ENCODE peak calls at places on chromosome 11, in seven cellular contexts. O is H54, K is heart left ventricle, G is gastrocnemius medialis, R is body of pancreas, N is ovary, W is adrenal gland. C is an unnamed sample.

GRCh38 chr11:102932678-102933077 is 22.9 kb downstream of the MMP13 start:
- DNase-seq in N (no peak), R (no peak), G (no peak), O (no peak), W (no peak), K (no peak), C (no peak)

GRCh38 chr11:132770802-132771545 is 761.3 kb downstream of the OPCML start:
- DNase-seq in R (no peak), N (no peak), K (no peak), W (no peak), G (no peak), O (no peak), C (no peak)

GRCh38 chr11:83127309-83127636 is 29.7 kb upstream of the PCF11 start:
- DNase-seq in R (no peak), K (no peak), N (no peak), G (no peak), O (no peak), W (no peak), C (no peak)

GRCh38 chr11:111259871-111260270 is 14.3 kb downstream of the POU2AF2 start:
- DNase-seq in R (no peak), K (no peak), W (no peak), G (no peak), N (no peak), O (no peak), C (no peak)

GRCh38 chr11:69078930-69079607 is 30.3 kb downstream of the TPCN2 start:
- DNase-seq in K (no peak), N (no peak), O (no peak), R (no peak), W (no peak), G (no peak), C (no peak)

GRCh38 chr11:45900916-45901617 is 6.0 kb downstream of the FREY1 start:
- DNase-seq in G (no peak), W (peak), O (no peak), N (peak), R (peak), K (no peak), C (no peak)

GRCh38 chr11:43987384-43988039 is 45.1 kb downstream of the C11orf96 start:
- DNase-seq in O (peak), W (peak), G (peak), N (peak), K (peak), R (peak), C (no peak)

GRCh38 chr11:38356255-38356654 is 1758.2 kb upstream of the RAG2 start:
- DNase-seq in W (no peak), G (no peak), N (no peak), O (no peak), K (no peak), R (no peak), C (peak)

GRCh38 chr11:12674936-12675696 is 895 bp downstream of the TEAD1 start:
- DNase-seq in N (peak), R (peak), G (peak), O (no peak), W (peak), K (peak), C (peak)

GRCh38 chr11:3126207-3126865 is 38.8 kb downstream of the OSBPL5 start:
- DNase-seq in W (peak), R (peak), N (peak), G (peak), K (no peak), O (no peak), C (no peak)

GRCh38 chr11:88193278-88193677 is 18.0 kb upstream of the RAB38 start:
- DNase-seq in O (no peak), G (no peak), W (no peak), R (no peak), N (no peak), K (no peak), C (no peak)

GRCh38 chr11:3873712-3874349 is 18.4 kb downstream of the STIM1 start:
- DNase-seq in R (no peak), K (no peak), N (no peak), G (no peak), W (no peak), O (no peak), C (no peak)

GRCh38 chr11:44778200-44779100 is 51.7 kb downstream of the TSPAN18 start:
- DNase-seq in R (no peak), G (no peak), W (no peak), K (no peak), O (no peak), N (no peak), C (peak)

GRCh38 chr11:114228401-114229061 is 67.7 kb upstream of the NNMT start:
- DNase-seq in O (no peak), N (no peak), K (no peak), W (no peak), R (no peak), G (no peak), C (no peak)

GRCh38 chr11:45212566-45213315 is 66.3 kb downstream of the PRDM11 start:
- DNase-seq in W (no peak), K (no peak), N (no peak), G (no peak), R (no peak), O (no peak), C (peak)

GRCh38 chr11:9639099-9639498 is 24.8 kb upstream of the SWAP70 start:
- DNase-seq in O (no peak), R (peak), G (peak), N (no peak), K (peak), W (peak), C (no peak)

GRCh38 chr11:70552167-70552435 is 153.8 kb downstream of the CTTN start:
- DNase-seq in G (no peak), N (no peak), R (no peak), W (no peak), O (no peak), K (no peak), C (no peak)

GRCh38 chr11:99281331-99281730 is 260.6 kb downstream of the CNTN5 start:
- DNase-seq in O (no peak), R (no peak), K (no peak), N (no peak), W (no peak), G (no peak), C (no peak)

GRCh38 chr11:120335596-120335927 is 651 bp upstream of the ARHGEF12 start:
- DNase-seq in R (peak), W (no peak), K (no peak), O (no peak), N (no peak), G (peak), C (no peak)

GRCh38 chr11:72860592-72860991 is 46.4 kb downstream of the ATG16L2 start:
- DNase-seq in N (no peak), K (no peak), G (no peak), O (no peak), W (no peak), R (no peak), C (no peak)

GRCh38 chr11:130666781-130667251 is 218.4 kb downstream of the ADAMTS15 start:
- DNase-seq in N (no peak), K (no peak), R (no peak), O (no peak), G (no peak), W (no peak), C (no peak)

GRCh38 chr11:68825603-68826002 is 16.1 kb downstream of the CPT1A start:
- DNase-seq in N (no peak), O (no peak), K (no peak), R (peak), G (no peak), W (no peak), C (peak)

GRCh38 chr11:123258877-123259276 is 63.8 kb upstream of the CLMP start:
- DNase-seq in G (no peak), W (no peak), R (no peak), N (no peak), O (no peak), K (no peak), C (no peak)

GRCh38 chr11:118436639-118437045 is 350 bp downstream of the KMT2A start:
- DNase-seq in G (no peak), O (no peak), W (peak), R (no peak), K (peak), N (no peak), C (peak)

GRCh38 chr11:75273331-75273988 is 32.9 kb downstream of the TPBGL start:
- DNase-seq in N (peak), W (no peak), R (no peak), K (no peak), O (no peak), G (peak), C (no peak)

GRCh38 chr11:84241374-84242131 is 955.4 kb upstream of the CCDC90B start:
- DNase-seq in O (no peak), N (no peak), K (no peak), G (no peak), R (no peak), W (no peak), C (no peak)

GRCh38 chr11:97537407-97538150 is 1147.8 kb downstream of the JRKL start:
- DNase-seq in R (no peak), W (no peak), K (no peak), G (no peak), N (no peak), O (no peak), C (no peak)

GRCh38 chr11:35145249-35145648 is 6.3 kb downstream of the CD44 start:
- DNase-seq in O (no peak), W (no peak), G (no peak), K (no peak), N (no peak), R (peak), C (peak)
- TF ChIP-seq POLR2A in O (no peak), W (no peak), G (no peak), K (no peak), N (no peak), R (no peak), C (no peak)

DNA sequence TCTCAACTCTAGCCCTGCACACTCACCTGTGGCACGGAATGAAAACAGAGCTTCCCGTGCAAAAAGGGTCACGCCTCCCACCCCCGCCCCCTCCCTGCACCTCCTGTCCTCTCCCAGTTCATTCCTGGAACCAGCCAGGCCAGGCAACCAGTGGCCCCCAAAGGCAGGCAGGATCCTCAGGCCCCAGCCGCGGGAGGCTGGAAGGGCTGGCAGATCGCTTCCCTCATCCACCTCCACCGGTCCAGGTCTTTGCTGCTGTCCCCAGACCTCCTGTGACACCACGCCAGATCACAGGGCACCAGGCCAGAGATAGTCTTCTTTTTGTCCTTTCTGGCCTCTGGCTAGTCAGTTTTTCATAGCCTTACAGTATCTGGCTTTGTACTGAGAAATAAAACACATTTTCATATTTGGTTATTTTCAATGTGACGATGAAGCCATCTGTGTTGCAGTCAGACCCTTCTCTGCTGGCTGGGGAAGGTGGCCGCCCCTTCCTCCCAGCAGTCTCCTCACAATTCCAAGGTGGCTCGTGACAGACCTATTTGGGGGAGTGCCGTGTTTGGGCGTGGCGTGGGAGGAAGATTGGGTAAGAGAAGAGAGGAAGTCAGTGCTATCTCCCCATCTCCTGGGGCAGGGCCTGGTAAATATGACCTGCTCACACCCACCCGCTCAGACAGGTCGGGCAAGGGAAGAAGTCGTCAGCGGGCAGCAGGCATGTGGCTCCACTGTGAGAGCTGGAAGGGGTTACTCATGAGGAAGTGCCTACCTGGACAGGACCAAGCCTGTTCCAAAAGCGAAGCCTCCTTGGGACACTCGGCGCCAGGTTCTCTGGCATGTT is 9.1 kb downstream of the SSH3 start:
- DNase-seq in G (no peak), N (no peak), W (no peak), O (no peak), R (no peak), K (no peak), C (peak)
- TF ChIP-seq POLR2A in G (no peak), N (no peak), W (no peak), O (no peak), R (no peak), K (no peak), C (peak)

DNA sequence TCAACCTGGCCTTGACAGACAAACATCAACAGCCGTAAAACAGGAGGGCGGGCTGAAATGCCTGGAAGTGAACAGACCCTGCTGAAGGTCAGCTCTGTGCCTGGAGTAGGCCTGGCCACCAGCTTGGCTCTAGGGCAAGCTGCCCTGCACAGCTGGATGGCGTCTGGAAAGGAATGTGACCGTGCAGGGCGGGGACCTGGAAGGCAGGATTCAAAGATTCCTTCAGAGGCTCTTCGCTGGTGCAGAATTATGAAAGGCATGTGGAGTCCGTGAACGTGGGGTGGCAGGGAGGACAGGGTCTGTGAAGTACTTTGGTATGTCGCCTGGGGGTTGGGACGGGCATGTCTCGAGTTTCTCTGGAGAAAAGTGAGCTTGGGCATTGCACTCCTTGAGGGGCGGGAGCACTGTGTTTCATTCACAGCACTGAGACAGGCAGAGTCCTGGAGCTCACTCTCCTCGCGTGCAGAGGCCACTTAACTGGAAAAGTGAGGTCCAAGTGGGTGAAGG is 1.5 kb downstream of the EHD1 start:
- DNase-seq in G (peak), N (no peak), R (peak), K (no peak), O (no peak), W (peak), C (no peak)
- TF ChIP-seq POLR2A in G (no peak), N (no peak), R (no peak), K (no peak), O (no peak), W (no peak), C (no peak)

DNA sequence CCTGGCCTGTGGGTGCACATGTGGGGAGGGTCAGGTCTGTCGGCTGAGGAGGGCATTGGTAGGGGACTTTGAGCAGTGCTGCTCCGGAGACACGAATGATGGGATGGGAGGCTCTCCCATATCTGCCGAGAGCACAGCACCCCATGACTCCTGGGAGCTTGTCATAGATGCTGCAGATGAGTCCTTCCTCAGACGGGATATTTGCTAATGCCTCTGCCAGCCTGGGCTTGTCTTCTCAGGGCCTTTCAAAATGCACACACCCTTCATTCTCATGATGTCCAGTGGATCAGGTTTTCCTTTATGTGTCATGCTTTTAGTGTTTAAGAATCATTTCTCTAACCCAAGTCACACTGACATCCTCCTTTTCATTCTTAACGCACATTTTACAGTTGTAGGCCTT is 8.1 kb upstream of the RNH1 start:
- DNase-seq in W (no peak), N (no peak), R (no peak), K (no peak), O (no peak), G (no peak), C (no peak)
- TF ChIP-seq POLR2A in W (no peak), N (no peak), R (no peak), K (no peak), O (no peak), G (no peak), C (no peak)

GRCh38 chr11:76781861-76782500 is 1.2 kb upstream of the TSKU start:
- DNase-seq in G (no peak), N (no peak), O (no peak), R (no peak), W (no peak), K (no peak), C (no peak)

GRCh38 chr11:76781046-76781801 is 1.9 kb upstream of the TSKU start:
- DNase-seq in O (no peak), N (no peak), R (no peak), G (no peak), W (no peak), K (no peak), C (no peak)

GRCh38 chr11:76783294-76783900 is at the start of gene TSKU:
- DNase-seq in N (no peak), K (no peak), O (peak), G (no peak), W (peak), R (no peak), C (peak)

GRCh38 chr11:76783901-76784813 is 1.0 kb downstream of the TSKU start:
- DNase-seq in K (peak), W (peak), N (peak), R (peak), O (peak), G (no peak), C (peak)

GRCh38 chr11:76782526-76783293 is 446 bp upstream of the TSKU start:
- DNase-seq in O (peak), N (peak), R (peak), G (peak), K (peak), W (peak), C (peak)
- TF ChIP-seq POLR2A in O (no peak), N (peak), R (peak), G (peak), K (no peak), W (no peak), C (no peak)

GRCh38 chr11:10796191-10796590 is 12.5 kb downstream of the EIF4G2 start:
- DNase-seq in N (no peak), G (no peak), O (no peak), K (no peak), R (no peak), W (no peak), C (no peak)
- TF ChIP-seq POLR2A in N (no peak), G (no peak), O (no peak), K (no peak), R (no peak), W (no peak), C (no peak)

GRCh38 chr11:57460017-57460755 is at the start of gene RTN4RL2:
- DNase-seq in R (peak), W (peak), N (no peak), K (peak), O (peak), G (no peak), C (peak)
- TF ChIP-seq POLR2A in R (no peak), W (no peak), N (no peak), K (no peak), O (peak), G (no peak), C (no peak)

GRCh38 chr11:62786318-62787004 is 741 bp upstream of the TMEM179B start:
- DNase-seq in W (peak), R (peak), N (peak), O (peak), K (peak), G (peak), C (peak)
- TF ChIP-seq POLR2A in W (no peak), R (no peak), N (no peak), O (peak), K (no peak), G (no peak), C (no peak)